ENCODE peak calls at places on chromosomes 3 and 15, in eight cellular contexts. M is cardiac muscle cell, T is heart right ventricle, G is IMR-90, W is lung, L is heart left ventricle, V is MM.1S, E is GM06990. A is an unnamed sample. For H3K36me3 and H3K27me3, the result is how much of the 10 kb centered on the place peaks cover.

GRCh38 chr3:46375814-46376213 is 5.1 kb downstream of the CCR5 start:
- DNase-seq in M (no peak), T (no peak), G (no peak), W (no peak), L (no peak), V (peak), E (no peak), A (no peak)

GRCh38 chr3:136893848-136894443 is 31.9 kb downstream of the NCK1 start:
- DNase-seq in M (peak), T (no peak), G (peak), W (no peak), L (no peak), V (no peak), E (no peak), A (no peak)

GRCh38 chr3:31859245-31859644 is 121.8 kb downstream of the OSBPL10 start:
- DNase-seq in M (no peak), T (no peak), G (no peak), W (no peak), L (no peak), V (no peak), E (no peak), A (no peak)

GRCh38 chr3:122510878-122511481 is 3.8 kb downstream of the KPNA1 start:
- DNase-seq in M (peak), T (no peak), G (peak), W (peak), L (no peak), V (no peak), E (no peak), A (no peak)

GRCh38 chr3:42347928-42348327 is 62.5 kb downstream of the LYZL4 start:
- DNase-seq in M (no peak), T (no peak), G (no peak), W (no peak), L (no peak), V (no peak), E (no peak), A (no peak)

GRCh38 chr15:48777645-48778337 is 33.1 kb downstream of the CEP152 start:
- DNase-seq in M (no peak), T (no peak), G (peak), W (no peak), L (no peak), V (no peak), E (no peak), A (no peak)

GRCh38 chr3:152197451-152197850 is 71.3 kb upstream of the MBNL1 start:
- DNase-seq in M (no peak), T (no peak), G (peak), W (no peak), L (no peak), V (peak), E (peak), A (no peak)

GRCh38 chr3:117587416-117587815 is 877.8 kb downstream of the TUSC7 start:
- DNase-seq in M (no peak), T (no peak), G (no peak), W (no peak), L (no peak), V (no peak), E (no peak), A (no peak)

GRCh38 chr3:9762871-9763270 is 6.9 kb downstream of the CAMK1 start:
- DNase-seq in M (no peak), T (no peak), G (no peak), W (no peak), L (no peak), V (no peak), E (no peak), A (no peak)

GRCh38 chr3:64111083-64111482 is 87.8 kb upstream of the PSMD6 start:
- DNase-seq in M (no peak), T (no peak), G (no peak), W (no peak), L (no peak), V (no peak), E (no peak), A (no peak)

GRCh38 chr3:64117483-64117882 is 94.2 kb upstream of the PSMD6 start:
- DNase-seq in M (no peak), T (no peak), G (no peak), W (no peak), L (no peak), V (no peak), E (no peak), A (no peak)

GRCh38 chr3:64109438-64109837 is 86.1 kb upstream of the PSMD6 start:
- DNase-seq in M (peak), T (no peak), G (no peak), W (no peak), L (no peak), V (no peak), E (no peak), A (peak)

GRCh38 chr3:64111872-64112271 is 88.6 kb upstream of the PSMD6 start:
- DNase-seq in M (no peak), T (no peak), G (no peak), W (no peak), L (no peak), V (no peak), E (no peak), A (no peak)

GRCh38 chr3:64114651-64115050 is 91.4 kb upstream of the PSMD6 start:
- DNase-seq in M (no peak), T (no peak), G (no peak), W (no peak), L (no peak), V (no peak), E (no peak), A (no peak)
- H3K36me3 ChIP-seq in M (under half), T (under half), G (under half), W (under half), L (under half), V (under half), E (under half), A (under half)

GRCh38 chr15:56886878-56887781 is 31.3 kb upstream of the TCF12 start:
- DNase-seq in M (peak), T (peak), G (peak), W (peak), L (peak), V (peak), E (peak), A (peak)
- TF ChIP-seq CTCF in M (no peak), T (peak), G (peak), W (no peak), L (no peak), V (no peak), E (peak), A (peak)

GRCh38 chr15:70526221-70526973 is 237.0 kb downstream of the UACA start:
- DNase-seq in M (peak), T (no peak), G (peak), W (no peak), L (no peak), V (no peak), E (no peak), A (no peak)
- H3K27me3 ChIP-seq in M (under half), T (under half), G (half or more), W (under half), L (under half), V (under half), E (under half), A (under half)

GRCh38 chr3:77303943-77304778 is 264.3 kb downstream of the ROBO2 start:
- DNase-seq in M (no peak), T (no peak), G (no peak), W (no peak), L (no peak), V (no peak), E (no peak), A (peak)
- H3K36me3 ChIP-seq in M (under half), T (under half), G (under half), W (under half), L (under half), V (under half), E (under half), A (under half)

GRCh38 chr3:4977001-4977888 is 2.0 kb upstream of the BHLHE40 start:
- DNase-seq in M (peak), T (peak), G (peak), W (peak), L (peak), V (peak), E (peak), A (peak)

GRCh38 chr3:4978259-4978965 is 825 bp upstream of the BHLHE40 start:
- DNase-seq in M (peak), T (peak), G (peak), W (peak), L (peak), V (peak), E (peak), A (peak)

GRCh38 chr3:4974154-4974553 is 5.1 kb upstream of the BHLHE40 start:
- DNase-seq in M (no peak), T (no peak), G (no peak), W (no peak), L (no peak), V (no peak), E (no peak), A (no peak)

GRCh38 chr3:4977889-4978258 is 1.4 kb upstream of the BHLHE40 start:
- DNase-seq in M (no peak), T (no peak), G (no peak), W (no peak), L (no peak), V (no peak), E (no peak), A (no peak)

DNA sequence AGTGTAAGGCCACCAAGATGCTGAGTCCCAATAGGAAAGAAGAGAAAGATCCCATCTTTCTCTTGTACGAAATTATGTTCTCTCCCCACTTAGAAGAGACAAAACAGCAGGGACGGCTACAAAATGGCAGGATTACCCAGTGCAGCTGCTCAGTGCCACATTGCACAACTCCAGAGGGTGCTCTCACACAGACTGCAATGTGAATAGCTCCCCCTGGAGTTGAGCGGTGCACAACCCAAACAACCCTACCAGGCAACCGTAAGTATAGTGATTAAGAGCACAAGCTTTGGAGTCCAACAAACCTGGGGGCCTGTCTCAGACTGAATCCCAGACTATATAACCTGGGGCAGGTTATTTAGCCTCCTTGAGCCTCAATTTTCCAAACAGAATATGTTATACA is 3.1 kb upstream of the BHLHE40 start:
- DNase-seq in M (peak), T (peak), G (peak), W (peak), L (peak), V (no peak), E (no peak), A (peak)
- TF ChIP-seq CTCF in M (peak), T (peak), G (peak), W (peak), L (peak), V (peak), E (peak), A (peak)

DNA sequence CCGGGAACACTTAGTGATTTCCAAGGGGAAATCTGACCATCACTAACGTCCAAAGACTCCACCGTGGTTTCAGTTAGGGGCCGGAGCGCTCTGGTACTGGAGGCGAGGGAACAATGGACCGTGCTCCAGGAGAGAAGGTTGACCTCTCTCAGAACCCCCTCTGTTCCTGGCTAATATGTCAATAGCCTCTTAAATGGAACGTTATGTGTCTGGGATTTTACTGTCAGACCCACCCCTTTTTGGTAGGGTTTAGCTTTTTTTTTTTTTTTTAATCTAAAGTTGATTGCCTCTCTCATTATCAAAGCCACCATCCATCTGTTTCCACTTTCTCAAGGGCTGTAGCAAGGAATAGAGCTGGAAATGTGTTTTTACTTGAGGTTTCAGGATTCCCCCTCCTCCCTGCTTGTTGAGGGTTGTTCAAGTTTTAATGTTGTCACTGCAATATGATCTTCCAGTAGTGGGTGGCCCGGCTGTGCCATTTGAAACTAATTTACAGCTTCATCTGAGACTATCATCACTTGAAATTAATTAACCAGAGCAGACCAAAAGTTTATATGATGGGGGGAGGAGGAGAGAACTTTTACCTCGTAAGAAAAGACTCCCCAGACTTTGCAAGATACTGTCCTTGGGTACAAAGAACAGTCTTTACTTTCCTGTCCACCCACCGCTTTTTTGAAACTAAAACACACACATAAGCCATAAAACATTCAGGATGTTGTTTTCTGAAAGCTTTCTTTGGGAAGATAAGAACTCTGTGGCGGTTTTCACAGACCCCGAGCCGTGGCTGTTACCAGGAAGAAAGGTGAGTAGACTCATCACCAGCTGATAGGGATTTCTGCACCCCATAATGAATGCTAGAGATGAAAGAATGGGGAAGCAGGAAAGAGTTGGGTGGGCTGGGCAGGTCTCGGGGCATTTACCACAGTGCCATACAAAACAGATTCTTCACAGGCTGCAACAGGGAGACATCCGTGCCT is 187.8 kb downstream of the UACA start:
- DNase-seq in M (no peak), T (no peak), G (no peak), W (no peak), L (no peak), V (no peak), E (no peak), A (no peak)
- H3K27me3 ChIP-seq in M (under half), T (under half), G (under half), W (under half), L (under half), V (under half), E (under half), A (half or more)

GRCh38 chr15:50577492-50577891 is 31.0 kb upstream of the USP50 start:
- DNase-seq in M (no peak), T (no peak), G (no peak), W (no peak), L (no peak), V (no peak), E (no peak), A (no peak)

DNA sequence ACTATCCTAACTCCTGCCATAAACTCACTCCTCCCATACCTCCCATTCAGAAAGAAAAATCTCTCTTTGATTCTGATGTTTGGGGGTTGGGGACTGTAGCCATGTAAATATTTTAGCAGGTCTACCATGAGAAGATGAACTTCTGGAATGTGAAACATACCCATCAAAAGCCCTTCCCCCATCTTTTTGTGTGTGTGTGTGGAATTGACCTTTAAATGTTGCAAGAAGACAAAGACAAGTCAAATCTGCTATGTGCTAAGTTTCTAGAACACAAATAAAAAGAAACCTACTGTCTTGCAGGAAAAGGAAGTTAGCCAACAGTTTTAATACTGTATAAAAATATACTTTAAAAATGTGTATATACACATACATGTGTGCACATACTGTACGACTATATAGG is 29.7 kb upstream of the USP50 start:
- DNase-seq in M (no peak), T (no peak), G (no peak), W (no peak), L (no peak), V (no peak), E (no peak), A (no peak)
- H3K36me3 ChIP-seq in M (half or more), T (half or more), G (under half), W (under half), L (half or more), V (under half), E (under half), A (under half)

GRCh38 chr3:126746395-126747177 is 42.5 kb downstream of the CHCHD6 start:
- DNase-seq in M (peak), T (peak), G (peak), W (peak), L (peak), V (no peak), E (no peak), A (peak)
- TF ChIP-seq CTCF in M (peak), T (peak), G (peak), W (no peak), L (no peak), V (no peak), E (no peak), A (peak)

GRCh38 chr15:89383635-89384604 is 49.3 kb upstream of the POLG start:
- DNase-seq in M (peak), T (peak), G (peak), W (no peak), L (peak), V (no peak), E (no peak), A (peak)
- H3K27me3 ChIP-seq in M (half or more), T (half or more), G (half or more), W (under half), L (under half), V (under half), E (under half), A (under half)

DNA sequence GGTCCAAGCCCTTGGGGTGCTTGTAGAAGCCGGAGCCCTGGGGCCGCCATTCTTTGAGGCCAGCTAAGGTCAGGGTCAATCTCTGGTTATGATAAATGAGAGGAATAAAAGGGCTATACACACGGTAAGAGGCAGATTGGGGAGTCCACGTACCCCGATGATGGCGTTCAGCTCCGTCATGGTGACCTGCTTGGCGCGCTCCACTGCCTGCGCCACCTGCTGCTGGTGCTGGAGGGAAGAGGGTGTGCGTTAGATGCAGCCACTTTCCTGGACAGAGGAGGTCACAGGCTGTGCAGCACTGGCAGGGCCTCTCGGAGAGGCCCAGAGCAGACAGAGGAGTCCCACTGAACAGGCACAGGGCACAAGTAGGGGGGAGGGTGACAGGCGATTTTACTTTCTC is 23.3 kb downstream of the TLE3 start:
- DNase-seq in M (no peak), T (no peak), G (no peak), W (no peak), L (no peak), V (no peak), E (no peak), A (no peak)
- H3K36me3 ChIP-seq in M (under half), T (half or more), G (half or more), W (under half), L (under half), V (under half), E (half or more), A (half or more)

A was measured in WERI-Rb-1.